ENCODE peak calls at places on chromosomes 5 and 9, in four cellular contexts. G, M, P and S are unnamed samples.

GRCh38 chr9:121557581-121558422 is 58.2 kb upstream of the GGTA1 start:
- DNase-seq in G (peak), M (peak), P (peak), S (peak)

GRCh38 chr5:172005708-172006377 is 595 bp downstream of the FBXW11 start:
- DNase-seq in G (no peak), M (peak), P (peak), S (peak)

GRCh38 chr9:105881654-105882349 is 187.5 kb downstream of the TMEM38B start:
- DNase-seq in G (peak), M (peak), P (peak), S (peak)

GRCh38 chr5:172350212-172351181 is 66.9 kb upstream of the UBTD2 start:
- DNase-seq in G (no peak), M (peak), P (no peak), S (no peak)

GRCh38 chr9:22739712-22740111 is 293.1 kb downstream of the DMRTA1 start:
- DNase-seq in G (no peak), M (no peak), P (no peak), S (no peak)

GRCh38 chr9:133842174-133842573 is 104.0 kb upstream of the SARDH start:
- DNase-seq in G (no peak), M (no peak), P (no peak), S (no peak)

GRCh38 chr9:78118742-78119473 is 87.3 kb upstream of the GNAQ start:
- DNase-seq in G (peak), M (no peak), P (no peak), S (no peak)

GRCh38 chr5:179393078-179393477 is 47.8 kb upstream of the ADAMTS2 start:
- DNase-seq in G (peak), M (no peak), P (no peak), S (no peak)

GRCh38 chr9:133585481-133586367 is 23.5 kb downstream of the FAM163B start:
- DNase-seq in G (no peak), M (no peak), P (no peak), S (no peak)

GRCh38 chr5:123530728-123531127 is 18.8 kb downstream of the CSNK1G3 start:
- DNase-seq in G (no peak), M (no peak), P (no peak), S (no peak)

GRCh38 chr9:80836013-80836412 is 853.3 kb downstream of the TLE1 start:
- DNase-seq in G (no peak), M (no peak), P (no peak), S (no peak)

GRCh38 chr5:157219491-157220271 is 39.0 kb downstream of the ITK start:
- DNase-seq in G (no peak), M (no peak), P (no peak), S (no peak)

GRCh38 chr5:160524827-160525226 is 103.2 kb downstream of the PTTG1 start:
- DNase-seq in G (no peak), M (no peak), P (no peak), S (no peak)

GRCh38 chr5:135116146-135116545 is 82.1 kb upstream of the PITX1 start:
- DNase-seq in G (no peak), M (no peak), P (no peak), S (no peak)

GRCh38 chr5:119966028-119966427 is 336.7 kb downstream of the FAM170A start:
- DNase-seq in G (no peak), M (no peak), P (no peak), S (no peak)
- TF ChIP-seq CTCF in G (no peak), M (no peak), P (no peak), S (no peak)

GRCh38 chr9:131398204-131398603 is 4.3 kb downstream of the PRRC2B start:
- DNase-seq in G (no peak), M (peak), P (no peak), S (no peak)
- TF ChIP-seq POLR2A in G (no peak), M (no peak), P (no peak), S (no peak)

DNA sequence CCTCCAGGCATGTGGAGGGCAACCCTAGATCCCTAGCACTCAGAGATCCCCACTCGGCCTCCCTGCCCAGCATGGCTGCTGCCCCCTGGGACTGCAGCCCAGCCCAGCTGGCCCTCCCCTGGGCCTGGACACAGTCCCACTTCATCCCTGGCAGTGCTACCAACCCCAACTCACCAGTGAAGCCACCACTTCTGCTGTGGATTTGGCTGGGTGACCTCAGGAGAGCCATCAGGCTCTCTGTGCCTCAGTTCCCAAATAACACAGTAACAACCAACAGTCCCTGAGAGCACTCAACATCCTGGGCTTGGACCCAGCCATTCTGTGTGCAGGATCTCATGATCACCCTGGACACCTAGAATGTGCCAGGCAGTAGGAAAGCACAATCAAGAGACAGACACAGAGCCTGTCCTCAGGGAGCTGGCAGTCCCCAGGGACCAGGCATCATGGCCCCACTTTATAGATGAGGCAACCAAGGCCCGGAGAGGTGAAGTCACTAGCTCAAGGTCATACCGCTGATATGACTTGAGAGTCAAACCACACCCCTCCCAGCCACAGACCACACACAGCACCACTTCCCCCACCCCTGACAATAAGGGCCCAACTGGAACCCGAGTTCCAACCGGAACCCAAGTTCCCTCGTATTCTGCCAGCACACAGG is 4.7 kb upstream of the PSMB7 start:
- DNase-seq in G (no peak), M (no peak), P (no peak), S (no peak)
- TF ChIP-seq CTCF in G (no peak), M (no peak), P (no peak), S (peak)

GRCh38 chr5:139435676-139436075 is 3.6 kb downstream of the DNAJC18 start:
- DNase-seq in G (no peak), M (no peak), P (no peak), S (no peak)

GRCh38 chr5:139443766-139444473 is 4.6 kb upstream of the DNAJC18 start:
- DNase-seq in G (peak), M (no peak), P (no peak), S (no peak)

GRCh38 chr5:139438707-139439012 is 665 bp downstream of the DNAJC18 start:
- DNase-seq in G (no peak), M (no peak), P (no peak), S (no peak)

DNA sequence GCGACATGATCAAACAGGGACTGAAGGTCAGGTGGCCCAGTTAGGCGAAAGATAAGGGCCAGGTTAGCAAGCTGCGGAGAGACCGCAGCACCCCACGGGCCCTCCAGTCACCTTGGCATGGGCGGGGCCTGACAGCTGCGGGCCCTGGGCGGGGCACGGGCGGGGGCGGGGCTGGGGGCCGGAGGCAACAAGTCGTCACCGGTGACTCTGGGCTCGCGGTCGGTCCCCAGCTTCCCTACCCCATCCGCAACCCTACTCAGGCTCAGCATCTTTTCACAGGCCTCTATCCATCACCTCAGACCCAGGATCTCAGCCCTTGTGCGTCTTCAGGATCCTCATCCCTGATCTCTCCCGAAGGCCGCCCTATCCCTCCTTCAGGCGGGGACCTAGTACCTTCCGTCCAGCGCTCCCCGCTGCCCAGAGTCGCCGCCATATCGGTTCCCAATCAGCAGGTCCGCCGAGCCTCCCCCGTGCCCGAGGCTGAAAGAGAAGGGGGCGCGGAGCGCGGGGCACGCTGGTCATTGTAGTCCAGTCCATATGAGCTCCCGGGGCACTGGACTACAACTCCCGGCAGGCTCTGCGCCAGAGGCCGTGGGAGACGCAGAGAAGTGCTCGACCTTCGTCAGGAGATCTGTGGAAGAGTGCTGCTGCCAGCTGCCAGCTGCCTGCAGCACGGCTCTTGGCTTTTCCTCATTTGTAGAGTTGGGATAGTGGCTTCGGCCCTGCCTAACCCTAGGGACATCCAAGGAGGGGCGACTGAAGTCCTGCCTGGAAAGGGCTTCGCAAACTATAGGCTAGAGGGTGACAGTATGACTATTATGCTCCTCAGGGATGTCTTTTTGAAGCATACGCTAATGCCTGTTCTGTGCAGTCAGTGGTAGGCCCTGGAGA is at the start of gene DNAJC18:
- DNase-seq in G (peak), M (peak), P (peak), S (peak)
- TF ChIP-seq POLR2A in G (peak), M (peak), P (peak), S (peak)

GRCh38 chr9:100019541-100019940 is 79.3 kb downstream of the ERP44 start:
- DNase-seq in G (no peak), M (no peak), P (no peak), S (no peak)

GRCh38 chr9:100014846-100015245 is 84.0 kb downstream of the ERP44 start:
- DNase-seq in G (no peak), M (no peak), P (no peak), S (no peak)

GRCh38 chr9:100020121-100020780 is 78.5 kb downstream of the ERP44 start:
- DNase-seq in G (peak), M (no peak), P (no peak), S (no peak)
- TF ChIP-seq CTCF in G (no peak), M (no peak), P (no peak), S (no peak)

DNA sequence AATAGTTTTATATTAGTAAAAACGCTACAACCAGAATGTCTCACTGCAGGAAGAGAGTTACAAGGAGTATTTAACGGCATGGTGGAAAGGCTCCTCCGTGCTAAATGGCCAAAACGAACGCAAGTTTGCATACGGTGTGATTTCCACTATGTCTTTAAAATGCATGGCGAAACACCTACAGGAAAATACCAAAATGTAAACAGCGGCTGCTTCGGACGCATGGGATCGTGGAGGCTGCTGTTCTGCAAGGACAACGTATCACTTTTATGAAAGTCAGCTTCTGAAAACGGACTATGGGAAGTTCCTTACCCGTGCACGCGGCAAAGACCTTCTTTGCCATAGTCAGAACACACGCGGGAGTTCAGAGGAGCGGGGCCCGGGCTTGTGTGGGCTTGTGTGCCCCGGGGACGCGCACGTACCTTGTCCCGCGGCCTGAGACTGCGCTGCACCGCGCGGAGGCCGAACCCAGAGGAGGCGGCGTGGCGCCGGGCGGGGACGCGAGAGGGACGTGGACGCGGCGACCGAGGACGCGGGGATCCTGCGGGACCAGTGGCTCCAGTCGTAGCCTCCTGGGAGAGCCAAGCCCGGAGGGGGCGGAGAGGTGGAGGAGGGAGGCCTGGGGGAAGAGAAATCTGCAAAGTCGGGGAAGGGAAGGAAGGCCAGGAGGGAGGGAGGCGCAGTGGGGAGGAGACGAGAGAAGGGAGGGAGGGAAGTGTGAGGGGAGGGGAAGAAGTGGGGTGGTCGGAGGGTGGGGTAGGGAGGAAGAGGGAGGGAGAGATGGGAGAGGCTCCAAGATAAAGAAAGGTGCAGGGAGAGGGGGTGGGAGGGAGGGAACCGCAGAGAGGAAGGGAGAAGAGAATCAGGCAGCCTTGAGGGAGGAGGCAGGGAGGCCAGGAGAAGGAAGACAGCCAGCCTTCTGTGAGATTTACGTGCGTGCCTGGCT is at the start of gene CMBL:
- DNase-seq in G (peak), M (peak), P (peak), S (peak)
- TF ChIP-seq POLR2A in G (no peak), M (no peak), P (peak), S (no peak)

DNA sequence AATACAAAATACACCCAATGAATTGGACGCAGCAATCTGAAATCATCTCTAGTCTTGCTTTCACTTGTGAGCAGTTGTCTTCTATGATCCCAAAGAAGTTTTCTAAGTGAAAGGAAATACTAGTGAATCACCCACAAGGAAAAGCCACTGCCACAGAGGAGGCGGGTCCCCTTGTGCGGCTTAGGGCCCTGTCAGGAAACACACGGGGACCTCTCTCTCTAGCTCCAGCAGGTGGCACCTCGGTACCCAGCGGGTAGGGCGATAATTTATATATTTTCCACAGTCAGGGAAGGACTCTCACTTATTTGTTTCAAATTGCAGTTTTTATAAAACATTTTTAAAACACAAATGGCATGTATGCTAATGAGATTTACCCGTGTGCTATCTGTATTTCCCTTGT is 417.1 kb downstream of the KDM4C start:
- DNase-seq in G (no peak), M (no peak), P (no peak), S (no peak)
- TF ChIP-seq CTCF in G (no peak), M (no peak), P (no peak), S (no peak)

GRCh38 chr9:131676431-131676972 is 63.4 kb downstream of the RAPGEF1 start:
- DNase-seq in G (no peak), M (no peak), P (no peak), S (no peak)
- TF ChIP-seq POLR2A in G (no peak), M (peak), P (no peak), S (no peak)